ENCODE peak calls at places on chromosomes 6 and 20, in eight cellular contexts. X, F, J, Q, L, C, G and U are unnamed samples.

GRCh38 chr6:91754691-91755090 is 1167.8 kb upstream of the MAP3K7 start:
- DNase-seq in X (no peak), F (no peak), J (no peak), Q (no peak), L (no peak), C (no peak), G (no peak), U (no peak)

GRCh38 chr6:53361549-53362031 is 12.8 kb upstream of the ELOVL5 start:
- DNase-seq in X (peak), F (no peak), J (peak), Q (peak), L (no peak), C (no peak), G (no peak), U (no peak)

GRCh38 chr6:165794179-165794601 is 131.1 kb upstream of the PDE10A start:
- DNase-seq in X (no peak), F (no peak), J (no peak), Q (no peak), L (no peak), C (no peak), G (no peak), U (no peak)

GRCh38 chr6:157905590-157906337 is 75.9 kb upstream of the SYNJ2 start:
- DNase-seq in X (no peak), F (peak), J (no peak), Q (no peak), L (no peak), C (no peak), G (no peak), U (peak)

GRCh38 chr20:33647603-33648395 is 14.3 kb upstream of the C20orf144 start:
- DNase-seq in X (no peak), F (peak), J (no peak), Q (peak), L (no peak), C (no peak), G (no peak), U (peak)

GRCh38 chr6:158645064-158646022 is 800 bp upstream of the DYNLT1 start:
- DNase-seq in X (no peak), F (no peak), J (no peak), Q (no peak), L (no peak), C (no peak), G (no peak), U (no peak)

GRCh38 chr6:18021166-18021850 is 33.9 kb upstream of the KIF13A start:
- DNase-seq in X (no peak), F (no peak), J (no peak), Q (no peak), L (no peak), C (no peak), G (no peak), U (no peak)

GRCh38 chr6:110939429-110939828 is 19.1 kb upstream of the GTF3C6 start:
- DNase-seq in X (no peak), F (no peak), J (no peak), Q (no peak), L (no peak), C (no peak), G (no peak), U (no peak)

GRCh38 chr20:57609086-57609841 is 11.0 kb downstream of the ZBP1 start:
- DNase-seq in X (no peak), F (no peak), J (no peak), Q (no peak), L (no peak), C (no peak), G (no peak), U (no peak)

GRCh38 chr6:147868493-147869222 is 360.2 kb downstream of the SAMD5 start:
- DNase-seq in X (no peak), F (peak), J (no peak), Q (no peak), L (no peak), C (no peak), G (no peak), U (no peak)

GRCh38 chr20:22414354-22414753 is 170.0 kb downstream of the FOXA2 start:
- DNase-seq in X (no peak), F (peak), J (no peak), Q (no peak), L (no peak), C (no peak), G (no peak), U (no peak)

GRCh38 chr20:45944965-45945677 is 10.6 kb downstream of the PCIF1 start:
- DNase-seq in X (no peak), F (no peak), J (no peak), Q (no peak), L (no peak), C (no peak), G (no peak), U (no peak)

GRCh38 chr6:130680118-130680517 is 147.1 kb upstream of the SMLR1 start:
- DNase-seq in X (no peak), F (peak), J (no peak), Q (no peak), L (no peak), C (no peak), G (no peak), U (no peak)

GRCh38 chr20:56195946-56196345 is 52.6 kb upstream of the MC3R start:
- DNase-seq in X (no peak), F (no peak), J (no peak), Q (no peak), L (no peak), C (no peak), G (no peak), U (no peak)

GRCh38 chr20:56205350-56205749 is 43.2 kb upstream of the MC3R start:
- DNase-seq in X (no peak), F (no peak), J (no peak), Q (no peak), L (no peak), C (no peak), G (no peak), U (no peak)

GRCh38 chr20:56204206-56204605 is 44.3 kb upstream of the MC3R start:
- DNase-seq in X (no peak), F (no peak), J (no peak), Q (no peak), L (no peak), C (no peak), G (no peak), U (no peak)

GRCh38 chr20:56202493-56203077 is 45.9 kb upstream of the MC3R start:
- DNase-seq in X (peak), F (peak), J (peak), Q (peak), L (no peak), C (no peak), G (no peak), U (no peak)

DNA sequence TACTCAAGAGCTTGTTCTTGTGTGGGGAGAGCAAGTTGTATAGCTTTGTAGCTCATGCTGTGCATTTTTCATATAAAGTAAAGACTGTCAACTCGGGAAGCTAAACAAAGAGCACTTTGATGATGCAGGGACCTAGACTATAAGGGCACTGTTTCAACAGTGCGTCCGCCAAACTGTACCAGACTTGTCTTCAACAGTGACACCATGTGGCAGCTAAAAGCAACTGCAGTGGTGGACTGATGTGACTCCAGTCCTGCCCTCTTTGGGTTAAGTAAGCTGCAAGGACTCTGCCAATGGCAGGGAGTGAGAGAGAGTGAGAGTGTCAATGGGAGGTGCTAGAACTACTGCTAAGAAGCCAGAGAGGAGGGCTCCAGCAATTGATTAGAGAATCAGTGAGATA is 48.1 kb upstream of the MC3R start:
- DNase-seq in X (no peak), F (no peak), J (no peak), Q (no peak), L (no peak), C (no peak), G (no peak), U (no peak)
- TF ChIP-seq CTCF in X (no peak), F (peak), J (no peak), Q (peak), L (no peak), C (no peak), G (no peak), U (no peak)

GRCh38 chr6:33091957-33092356 is 16.2 kb downstream of the HLA-DPB1 start:
- DNase-seq in X (no peak), F (no peak), J (no peak), Q (no peak), L (no peak), C (no peak), G (peak), U (no peak)
- TF ChIP-seq CTCF in X (peak), F (peak), J (no peak), Q (peak), L (no peak), C (no peak), G (peak), U (peak)

DNA sequence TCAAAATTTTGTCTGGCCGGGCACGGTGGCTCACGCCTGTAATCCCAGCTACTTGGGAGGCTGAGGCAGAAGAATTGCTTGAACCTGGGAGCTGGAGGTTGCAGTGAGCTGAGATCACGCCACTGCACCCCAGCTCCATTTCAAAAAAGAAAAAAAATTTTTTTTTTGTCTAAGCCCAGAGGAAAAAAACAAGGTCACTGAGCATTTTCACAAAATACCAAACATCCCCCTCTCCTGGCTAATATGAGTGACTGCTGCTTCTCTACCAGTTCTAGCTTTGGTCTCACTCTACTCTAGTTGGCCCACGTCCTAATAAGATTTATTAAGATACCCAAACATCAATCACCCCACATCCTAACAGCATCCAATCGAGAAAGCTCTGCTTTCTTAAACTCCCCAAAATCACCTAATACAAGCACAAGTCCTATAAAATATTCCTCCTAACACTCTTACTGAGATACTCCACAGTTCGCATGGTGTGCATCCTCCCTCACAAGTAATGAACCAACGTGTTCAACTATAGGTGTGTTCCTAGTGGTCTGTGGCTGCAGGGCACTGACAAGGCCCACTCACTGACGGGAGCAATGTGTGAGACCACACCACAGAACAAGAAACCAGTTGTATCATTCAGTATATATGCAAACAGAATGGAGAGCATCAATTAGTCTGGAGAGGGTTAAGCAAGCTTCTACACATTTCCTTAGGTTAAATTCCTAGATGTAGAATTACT is 64.2 kb downstream of the FKBP5 start:
- DNase-seq in X (no peak), F (peak), J (no peak), Q (no peak), L (no peak), C (no peak), G (no peak), U (no peak)
- TF ChIP-seq CTCF in X (peak), F (peak), J (no peak), Q (peak), L (peak), C (no peak), G (no peak), U (peak)

GRCh38 chr20:64255361-64256281 is at the start of gene PCMTD2:
- DNase-seq in X (peak), F (peak), J (peak), Q (peak), L (peak), C (peak), G (peak), U (peak)
- TF ChIP-seq CTCF in X (no peak), F (no peak), J (no peak), Q (peak), L (no peak), C (no peak), G (no peak), U (no peak)

DNA sequence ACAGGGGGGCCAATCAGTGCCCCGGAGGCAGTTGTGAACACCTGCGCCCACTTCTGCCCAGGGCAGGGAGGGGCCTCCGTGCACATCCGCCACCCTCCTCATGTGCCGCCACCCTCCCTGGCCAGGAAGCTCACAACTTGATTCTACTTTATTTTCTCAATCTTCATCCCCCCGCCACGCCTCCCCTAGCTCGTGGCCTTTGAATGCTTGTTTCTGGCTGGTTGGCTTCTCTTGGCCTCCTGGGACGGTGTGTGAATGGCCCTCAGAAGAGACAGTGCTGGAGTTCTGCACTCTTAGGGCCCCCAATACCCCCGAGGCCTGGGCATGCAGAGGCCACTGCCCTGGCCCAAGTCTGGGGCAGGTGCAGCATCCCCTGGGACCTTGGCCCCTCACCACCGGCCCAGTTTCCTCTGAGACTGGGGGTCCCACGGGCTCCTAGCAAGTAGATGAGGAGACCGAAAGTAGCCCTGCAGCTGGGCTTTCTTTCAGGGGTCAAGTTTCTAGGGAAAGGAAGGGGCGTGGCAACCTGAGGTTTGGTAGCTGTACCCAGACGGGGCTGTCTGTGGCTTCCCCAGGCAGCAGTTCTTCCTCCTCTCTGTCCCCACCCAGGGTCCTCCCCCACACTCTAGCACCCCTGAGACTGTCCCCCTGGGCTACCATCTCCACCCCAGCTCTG is 1.3 kb downstream of the RGS19 start:
- DNase-seq in X (no peak), F (no peak), J (peak), Q (no peak), L (no peak), C (no peak), G (no peak), U (no peak)
- TF ChIP-seq CTCF in X (no peak), F (no peak), J (no peak), Q (no peak), L (no peak), C (no peak), G (no peak), U (no peak)

GRCh38 chr20:40265872-40266533 is 423.0 kb downstream of the MAFB start:
- DNase-seq in X (no peak), F (peak), J (peak), Q (no peak), L (no peak), C (no peak), G (no peak), U (peak)
- TF ChIP-seq CTCF in X (peak), F (peak), J (no peak), Q (no peak), L (peak), C (no peak), G (peak), U (peak)